ENCODE peak calls at places on chromosomes 12 and 14, in four cellular contexts. One of them, this sample, is unnamed.

GRCh38 chr14:36057452-36058142 is 118.9 kb downstream of the PTCSC3 start:
- DNase-seq in tibial artery: no peak
- DNase-seq in pancreas: no peak
- DNase-seq in ascending aorta: no peak
- DNase-seq in this sample: peak; percentile 28

GRCh38 chr14:72822946-72823611 is 70.8 kb downstream of the DPF3 start:
- DNase-seq in pancreas: no peak
- DNase-seq in ascending aorta: no peak
- DNase-seq in tibial artery: no peak
- DNase-seq in this sample: no peak

GRCh38 chr14:103597623-103598372 is 31.2 kb upstream of the KLC1 start:
- DNase-seq in ascending aorta: no peak
- DNase-seq in pancreas: no peak
- DNase-seq in tibial artery: peak; percentile 58
- DNase-seq in this sample: no peak

GRCh38 chr12:123076604-123077297 is 74.1 kb downstream of the PITPNM2 start:
- DNase-seq in pancreas: no peak
- DNase-seq in ascending aorta: no peak
- DNase-seq in tibial artery: no peak
- DNase-seq in this sample: no peak

GRCh38 chr12:51992246-51992645 is 14.5 kb upstream of the TAMALIN start:
- DNase-seq in tibial artery: no peak
- DNase-seq in pancreas: peak; percentile 12
- DNase-seq in ascending aorta: no peak
- DNase-seq in this sample: no peak

GRCh38 chr12:72179841-72180240 is 92.3 kb upstream of the TRHDE start:
- DNase-seq in ascending aorta: no peak
- DNase-seq in pancreas: no peak
- DNase-seq in tibial artery: no peak
- DNase-seq in this sample: no peak

GRCh38 chr12:14768823-14769405 is 34.4 kb downstream of the WBP11 start:
- DNase-seq in ascending aorta: peak; percentile 66
- DNase-seq in tibial artery: no peak
- DNase-seq in pancreas: peak; percentile 55
- DNase-seq in this sample: no peak

GRCh38 chr14:76153919-76154318 is 2.2 kb downstream of the GPATCH2L start:
- DNase-seq in tibial artery: no peak
- DNase-seq in pancreas: no peak
- DNase-seq in ascending aorta: no peak
- DNase-seq in this sample: no peak

GRCh38 chr12:114193474-114193873 is 212.5 kb downstream of the TBX5 start:
- DNase-seq in ascending aorta: no peak
- DNase-seq in tibial artery: no peak
- DNase-seq in pancreas: no peak
- DNase-seq in this sample: no peak

GRCh38 chr14:67934087-67934486 is 114.5 kb downstream of the RAD51B start:
- DNase-seq in tibial artery: no peak
- DNase-seq in ascending aorta: no peak
- DNase-seq in pancreas: no peak
- DNase-seq in this sample: peak; percentile 28

GRCh38 chr14:73712540-73713141 is 1.5 kb downstream of the PNMA1 start:
- DNase-seq in ascending aorta: no peak
- DNase-seq in pancreas: no peak
- DNase-seq in tibial artery: no peak
- DNase-seq in this sample: no peak

GRCh38 chr14:96268426-96269358 is 12.7 kb downstream of the BDKRB1 start:
- DNase-seq in pancreas: no peak
- DNase-seq in tibial artery: peak; percentile 45
- DNase-seq in ascending aorta: no peak
- DNase-seq in this sample: peak; percentile 93

GRCh38 chr12:68378859-68379628 is 46.9 kb upstream of the MDM1 start:
- DNase-seq in tibial artery: no peak
- DNase-seq in ascending aorta: no peak
- DNase-seq in pancreas: no peak
- DNase-seq in this sample: no peak

GRCh38 chr14:75238728-75239455 is 39.7 kb upstream of the FOS start:
- DNase-seq in pancreas: no peak
- DNase-seq in ascending aorta: peak; percentile 74
- DNase-seq in tibial artery: no peak
- DNase-seq in this sample: no peak

GRCh38 chr12:22286569-22286968 is 47.9 kb downstream of the ST8SIA1 start:
- DNase-seq in tibial artery: no peak
- DNase-seq in ascending aorta: no peak
- DNase-seq in pancreas: no peak
- DNase-seq in this sample: no peak

GRCh38 chr14:68970096-68970612 is 8.9 kb downstream of the ACTN1 start:
- DNase-seq in ascending aorta: no peak
- DNase-seq in pancreas: no peak
- DNase-seq in tibial artery: peak; percentile 17
- DNase-seq in this sample: no peak

GRCh38 chr12:120367924-120368788 is 808 bp downstream of the MSI1 start:
- DNase-seq in tibial artery: no peak
- DNase-seq in pancreas: peak; percentile 76
- DNase-seq in ascending aorta: no peak
- DNase-seq in this sample: no peak

GRCh38 chr14:81471062-81471461 is 62.6 kb downstream of the SEL1L start:
- DNase-seq in tibial artery: no peak
- DNase-seq in ascending aorta: no peak
- DNase-seq in pancreas: no peak
- DNase-seq in this sample: no peak

GRCh38 chr14:81474156-81474492 is 59.5 kb downstream of the SEL1L start:
- DNase-seq in pancreas: no peak
- DNase-seq in tibial artery: no peak
- DNase-seq in ascending aorta: no peak
- DNase-seq in this sample: no peak

GRCh38 chr14:81473456-81474155 is 60.0 kb downstream of the SEL1L start:
- DNase-seq in tibial artery: no peak
- DNase-seq in pancreas: no peak
- DNase-seq in ascending aorta: no peak
- DNase-seq in this sample: no peak

GRCh38 chr14:81474685-81475324 is 58.8 kb downstream of the SEL1L start:
- DNase-seq in pancreas: no peak
- DNase-seq in ascending aorta: no peak
- DNase-seq in tibial artery: no peak
- DNase-seq in this sample: no peak

DNA sequence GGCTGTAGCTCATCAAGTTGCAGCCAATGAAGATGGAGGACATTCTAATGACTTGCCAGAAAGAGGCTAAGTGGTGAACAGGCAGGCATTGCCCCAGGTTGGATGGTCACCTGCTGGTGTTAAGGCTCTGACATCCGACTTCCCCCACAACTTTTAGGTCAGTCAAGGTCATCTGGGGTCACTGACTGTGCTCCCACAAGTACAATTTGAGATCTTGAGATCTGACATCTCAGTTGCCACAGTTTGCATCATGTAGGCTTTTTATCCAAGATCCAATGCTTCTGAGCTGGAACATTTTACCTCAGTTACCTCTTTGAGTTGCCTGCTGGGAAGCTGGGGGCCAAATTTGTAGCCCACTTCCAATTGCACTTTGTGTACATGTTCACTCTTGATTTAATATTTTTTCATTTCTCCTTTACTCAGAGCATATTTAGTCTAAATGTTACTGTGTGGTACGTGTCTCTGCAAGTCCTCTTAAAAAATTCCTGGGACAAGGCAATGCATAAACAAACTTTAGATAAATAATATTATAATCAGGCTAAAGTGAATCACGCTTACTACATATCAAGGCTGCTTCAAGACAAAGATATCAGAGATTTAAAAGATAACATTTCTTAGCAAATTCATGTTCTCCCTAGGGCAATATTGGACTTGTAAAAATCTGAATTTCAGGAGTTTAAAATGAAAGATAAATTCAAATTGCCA is 61.4 kb downstream of the SEL1L start:
- DNase-seq in pancreas: no peak
- DNase-seq in tibial artery: no peak
- DNase-seq in ascending aorta: no peak
- DNase-seq in this sample: no peak
- H3K27ac ChIP-seq in pancreas: no peak overlapping the region
- H3K27ac ChIP-seq in tibial artery: no peak overlapping the region
- H3K27ac ChIP-seq in ascending aorta: no peak overlapping the region
- H3K27ac ChIP-seq in this sample: peak overlapping the region; percentile 52

GRCh38 chr12:132145334-132145733 is 1.1 kb downstream of the NOC4L start:
- DNase-seq in ascending aorta: peak; percentile 61
- DNase-seq in tibial artery: no peak
- DNase-seq in pancreas: peak; percentile 43
- DNase-seq in this sample: no peak

GRCh38 chr12:132143328-132144071 is 619 bp downstream of the DDX51 start:
- DNase-seq in pancreas: peak; percentile 72
- DNase-seq in tibial artery: no peak
- DNase-seq in ascending aorta: peak; percentile 61
- DNase-seq in this sample: no peak

GRCh38 chr12:132142679-132143327 is 1.3 kb downstream of the DDX51 start:
- DNase-seq in pancreas: peak; percentile 67
- DNase-seq in ascending aorta: no peak
- DNase-seq in tibial artery: no peak
- DNase-seq in this sample: no peak

GRCh38 chr12:132146098-132146497 is 1.8 kb downstream of the NOC4L start:
- DNase-seq in ascending aorta: no peak
- DNase-seq in pancreas: no peak
- DNase-seq in tibial artery: no peak
- DNase-seq in this sample: no peak

GRCh38 chr12:132144115-132145071 is at the start of the genes DDX51 and NOC4L:
- DNase-seq in tibial artery: peak; percentile 90
- DNase-seq in pancreas: peak; percentile 97
- DNase-seq in ascending aorta: peak; percentile 96
- DNase-seq in this sample: peak; percentile 48
- H3K27ac ChIP-seq in tibial artery: peak within 1 kb of the TSS; percentile 98
- H3K27ac ChIP-seq in pancreas: peak within 1 kb of the TSS; percentile 69
- H3K27ac ChIP-seq in ascending aorta: peak within 1 kb of the TSS; percentile 91
- H3K27ac ChIP-seq in this sample: peak within 1 kb of the TSS; percentile 60

DNA sequence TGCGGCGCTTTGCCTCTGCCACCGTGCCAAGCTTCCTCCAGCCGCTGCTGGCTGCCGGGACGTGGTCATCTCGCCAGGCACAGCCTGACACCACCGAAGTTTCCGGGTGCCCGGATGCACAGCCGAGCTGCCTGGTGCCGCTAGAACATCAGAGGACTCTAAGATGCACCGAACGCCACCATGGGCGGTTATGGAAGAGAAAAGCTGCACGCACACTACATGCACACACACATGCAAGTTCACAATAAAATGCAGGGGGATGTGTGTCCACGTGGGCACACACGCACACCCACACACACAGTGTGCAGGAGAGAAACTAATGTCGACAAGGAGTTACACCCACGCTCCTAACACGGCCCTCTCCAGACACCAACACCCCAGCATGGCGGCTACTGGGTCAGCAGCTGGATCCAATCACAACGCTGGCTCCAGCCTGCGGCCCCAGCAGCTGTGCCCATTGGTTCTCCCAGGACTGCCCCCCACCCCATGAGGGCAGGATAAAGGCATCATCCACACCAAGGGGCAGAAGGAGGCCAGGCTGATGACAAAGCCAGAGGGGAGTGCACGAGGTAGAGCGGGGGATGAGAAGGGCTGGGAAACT is 82.7 kb downstream of the BCL11B start:
- DNase-seq in tibial artery: no peak
- DNase-seq in pancreas: no peak
- DNase-seq in ascending aorta: no peak
- DNase-seq in this sample: no peak
- H3K27ac ChIP-seq in tibial artery: no peak overlapping the region
- H3K27ac ChIP-seq in pancreas: no peak overlapping the region
- H3K27ac ChIP-seq in ascending aorta: no peak overlapping the region
- H3K27ac ChIP-seq in this sample: peak overlapping the region; percentile 43

DNA sequence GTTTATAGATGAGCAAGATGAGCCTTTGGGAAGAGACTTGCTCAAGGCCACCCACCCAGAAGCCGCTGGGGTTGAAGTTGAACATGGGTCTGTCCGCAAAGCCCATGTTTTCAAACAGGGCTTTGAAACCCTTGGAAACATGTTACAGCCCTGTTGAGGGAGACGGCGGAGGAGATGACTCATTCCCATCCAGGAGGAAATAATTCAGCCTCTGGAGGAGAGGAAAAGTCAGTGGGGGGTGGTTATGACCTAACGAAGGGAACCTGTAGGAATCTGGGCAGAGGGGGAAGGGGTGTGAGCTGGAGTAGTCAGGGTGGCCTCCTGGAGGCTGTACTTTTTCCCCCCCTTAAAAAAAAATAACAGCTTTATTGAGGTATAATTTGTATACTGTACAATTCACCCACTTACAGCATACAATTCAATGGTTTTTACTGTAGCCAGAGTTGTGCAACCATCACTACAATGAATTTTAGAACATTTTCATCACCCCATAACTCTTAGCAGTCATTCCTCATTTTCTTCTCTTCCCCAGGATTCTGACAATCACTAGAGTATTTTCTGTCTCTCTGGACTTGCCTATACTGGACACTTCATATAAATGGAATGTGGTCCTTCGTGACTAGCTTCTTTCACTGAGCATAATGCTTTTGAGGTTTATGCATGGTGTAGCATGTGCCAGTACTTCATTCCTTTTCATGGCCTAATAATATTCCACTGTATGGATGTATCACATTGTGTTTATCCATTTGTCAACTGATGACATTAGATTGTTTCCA is 1.9 kb upstream of the RIN3 start:
- DNase-seq in ascending aorta: peak; percentile 79
- DNase-seq in tibial artery: no peak
- DNase-seq in pancreas: no peak
- DNase-seq in this sample: no peak
- H3K27ac ChIP-seq in ascending aorta: peak overlapping the region; percentile 60
- H3K27ac ChIP-seq in tibial artery: peak overlapping the region; percentile 3
- H3K27ac ChIP-seq in pancreas: no peak overlapping the region
- H3K27ac ChIP-seq in this sample: peak overlapping the region; percentile 98

DNA sequence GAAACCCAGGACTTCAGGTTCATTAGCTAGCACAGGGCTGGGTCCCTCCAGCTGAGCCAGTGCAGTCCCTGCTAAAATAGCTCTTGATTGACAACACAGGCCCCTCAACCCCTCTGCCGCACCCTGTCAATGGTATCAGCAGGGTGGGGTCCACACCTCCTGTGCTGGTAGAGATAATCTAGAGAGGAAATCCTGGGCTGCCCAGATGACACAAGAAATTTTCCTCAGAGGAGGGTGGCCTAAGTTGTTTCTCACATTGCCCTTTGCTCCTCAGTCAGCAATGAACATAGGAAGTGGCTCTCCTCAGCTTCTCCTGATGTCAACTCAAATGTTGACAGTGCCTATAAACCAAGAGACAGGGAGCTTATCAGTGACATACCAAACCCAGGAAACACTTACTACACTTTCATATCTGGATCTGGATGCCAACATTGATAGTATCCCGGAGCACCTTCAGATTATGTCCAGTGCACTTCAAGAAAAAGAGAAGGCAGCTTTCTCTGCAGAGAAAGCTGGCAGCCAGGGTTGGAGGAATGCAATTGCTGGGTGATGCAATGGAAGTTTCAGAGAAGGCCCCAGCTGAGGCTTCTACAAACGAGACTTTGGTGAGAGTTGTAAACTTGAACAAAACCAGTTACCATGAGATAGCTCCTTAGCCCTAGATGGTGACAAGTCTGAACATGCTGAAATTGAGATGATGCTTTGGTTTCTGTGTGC is 183.7 kb downstream of the NUAK1 start:
- DNase-seq in ascending aorta: no peak
- DNase-seq in tibial artery: no peak
- DNase-seq in pancreas: no peak
- DNase-seq in this sample: no peak
- H3K27ac ChIP-seq in ascending aorta: peak overlapping the region; percentile 39
- H3K27ac ChIP-seq in tibial artery: no peak overlapping the region
- H3K27ac ChIP-seq in pancreas: no peak overlapping the region
- H3K27ac ChIP-seq in this sample: no peak overlapping the region